ENCODE peak calls at places on chromosomes 11 and 22, in seven cellular contexts. G, W, D, E, A, X and S are unnamed samples. For H3K27me3, the result is how much of the 10 kb centered on the place peaks cover.

GRCh38 chr11:10561043-10561818 is 7.2 kb downstream of the LYVE1 start:
- DNase-seq in D (no peak), A (no peak), E (no peak), X (no peak), G (no peak), W (no peak), S (no peak)

GRCh38 chr22:29073618-29074275 is 912 bp downstream of the KREMEN1 start:
- DNase-seq in A (peak), D (no peak), X (peak), G (peak), W (no peak), E (no peak), S (peak)

GRCh38 chr11:12019337-12019736 is 10.9 kb upstream of the DKK3 start:
- DNase-seq in G (no peak), W (no peak), E (no peak), D (no peak), A (peak), X (no peak), S (no peak)

GRCh38 chr11:95108671-95109551 is 19.3 kb downstream of the ENDOD1 start:
- DNase-seq in X (no peak), E (no peak), D (no peak), W (no peak), A (peak), G (no peak), S (no peak)

GRCh38 chr22:48953103-48953720 is 874.5 kb downstream of the BRD1 start:
- DNase-seq in D (no peak), X (no peak), G (no peak), W (no peak), A (no peak), E (no peak), S (no peak)

GRCh38 chr11:8065031-8065430 is 16.0 kb upstream of the TUB start:
- DNase-seq in E (no peak), D (no peak), A (no peak), W (no peak), X (no peak), G (no peak), S (no peak)

GRCh38 chr22:43928418-43929307 is 5.1 kb downstream of the PNPLA3 start:
- DNase-seq in W (no peak), E (no peak), G (no peak), A (no peak), D (no peak), X (no peak), S (no peak)

GRCh38 chr22:35977136-35977535 is 51.5 kb downstream of the RBFOX2 start:
- DNase-seq in D (no peak), A (no peak), E (no peak), X (no peak), G (no peak), W (peak), S (no peak)

GRCh38 chr22:39364646-39365405 is 15.0 kb downstream of the SYNGR1 start:
- DNase-seq in G (no peak), A (no peak), E (no peak), W (no peak), D (no peak), X (no peak), S (no peak)

GRCh38 chr11:73760066-73760679 is 701 bp downstream of the RAB6A start:
- DNase-seq in A (peak), X (peak), G (peak), W (no peak), D (no peak), E (peak), S (peak)

GRCh38 chr11:120344302-120345004 is 8.2 kb downstream of the ARHGEF12 start:
- DNase-seq in W (no peak), E (no peak), G (no peak), X (no peak), D (peak), A (peak), S (no peak)

GRCh38 chr22:17154971-17155370 is 4.1 kb downstream of the HDHD5 start:
- DNase-seq in D (no peak), E (no peak), A (no peak), X (no peak), G (no peak), W (no peak), S (no peak)

GRCh38 chr11:15650105-15650938 is 535.6 kb downstream of the INSC start:
- DNase-seq in A (peak), G (peak), W (peak), D (peak), X (peak), E (peak), S (peak)

GRCh38 chr11:3158131-3158591 is 6.9 kb downstream of the OSBPL5 start:
- DNase-seq in G (no peak), D (no peak), W (no peak), X (no peak), E (no peak), A (no peak), S (peak)

GRCh38 chr11:2651826-2652237 is 48.0 kb downstream of the KCNQ1OT1 start:
- DNase-seq in E (no peak), G (no peak), X (peak), W (no peak), A (no peak), D (no peak), S (peak)

GRCh38 chr11:86089659-86090058 is 20.8 kb upstream of the PICALM start:
- DNase-seq in D (no peak), G (no peak), X (no peak), A (peak), W (no peak), E (no peak), S (no peak)

GRCh38 chr22:25023879-25024278 is 71.4 kb downstream of the KIAA1671 start:
- DNase-seq in X (no peak), W (no peak), E (no peak), A (no peak), G (no peak), D (no peak), S (no peak)

GRCh38 chr11:111378773-111379499 is at the start of gene POU2AF1:
- DNase-seq in W (no peak), G (peak), X (no peak), D (peak), E (no peak), A (peak), S (peak)

GRCh38 chr11:121112498-121113455 is 11.7 kb downstream of the TECTA start:
- DNase-seq in X (peak), D (peak), W (peak), E (peak), G (peak), A (peak), S (peak)

GRCh38 chr22:19709063-19709769 is 5.1 kb upstream of the SEPTIN5 start:
- DNase-seq in E (no peak), D (no peak), G (peak), A (no peak), X (no peak), W (no peak), S (peak)

GRCh38 chr11:77141034-77141433 is 13.0 kb downstream of the MYO7A start:
- DNase-seq in E (no peak), X (no peak), W (peak), A (peak), D (no peak), G (no peak), S (no peak)

GRCh38 chr11:61077936-61078335 is 24.4 kb upstream of the CD5 start:
- DNase-seq in W (no peak), X (no peak), G (no peak), D (no peak), E (no peak), A (no peak), S (no peak)

GRCh38 chr22:19948057-19948760 is 6.6 kb upstream of the TXNRD2 start:
- DNase-seq in D (no peak), W (no peak), X (no peak), G (no peak), A (no peak), E (no peak), S (no peak)

GRCh38 chr11:118921121-118921928 is 4.4 kb downstream of the BCL9L start:
- DNase-seq in E (no peak), D (no peak), X (no peak), G (peak), W (no peak), A (peak), S (peak)

GRCh38 chr11:96214745-96215093 is 128.3 kb downstream of the MAML2 start:
- DNase-seq in A (no peak), X (no peak), G (no peak), W (no peak), E (no peak), D (no peak), S (no peak)

GRCh38 chr11:77084581-77085191 is 17.9 kb downstream of the CAPN5 start:
- DNase-seq in A (no peak), W (no peak), X (peak), G (no peak), D (no peak), E (no peak), S (no peak)

GRCh38 chr11:118153976-118154375 is 1.4 kb upstream of the SCN4B start:
- DNase-seq in X (no peak), E (no peak), W (no peak), D (no peak), A (no peak), G (no peak), S (no peak)

GRCh38 chr11:66119348-66120133 is 49.5 kb downstream of the PACS1 start:
- DNase-seq in W (no peak), A (peak), X (no peak), G (no peak), D (no peak), E (no peak), S (no peak)

GRCh38 chr11:66116576-66117361 is 46.7 kb downstream of the PACS1 start:
- DNase-seq in W (no peak), G (no peak), E (no peak), D (no peak), A (no peak), X (no peak), S (no peak)

GRCh38 chr11:66121453-66121852 is 51.4 kb downstream of the PACS1 start:
- DNase-seq in G (no peak), D (no peak), A (no peak), W (no peak), E (no peak), X (no peak), S (no peak)

GRCh38 chr11:66115638-66116410 is 45.8 kb downstream of the PACS1 start:
- DNase-seq in G (no peak), A (peak), W (no peak), E (no peak), D (no peak), X (no peak), S (no peak)

GRCh38 chr11:66118847-66119246 is 48.8 kb downstream of the PACS1 start:
- DNase-seq in A (peak), X (no peak), W (no peak), D (no peak), G (no peak), E (no peak), S (no peak)
- H3K27ac ChIP-seq in A (peak), X (no peak), W (peak), D (peak), G (peak), E (no peak), S (peak)

DNA sequence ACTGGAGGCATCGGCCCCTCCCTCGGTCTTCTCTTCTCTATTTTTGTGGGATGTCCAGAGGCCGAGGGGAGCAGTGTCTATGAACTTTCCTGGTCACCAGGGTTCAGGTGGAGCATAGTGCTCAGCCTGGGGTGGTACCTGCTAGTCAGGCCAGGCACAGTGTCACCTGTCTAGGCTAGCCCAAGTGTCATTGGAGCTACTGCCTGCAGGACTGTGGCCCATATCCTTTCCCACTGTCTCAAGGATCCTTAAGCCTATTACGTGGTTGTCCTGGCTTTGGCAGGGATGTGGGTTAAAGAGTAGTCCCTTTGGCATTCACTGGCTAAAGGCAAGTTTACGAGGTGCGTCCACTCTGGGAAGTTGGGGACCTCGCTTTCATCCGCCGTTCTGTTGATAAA is 9.3 kb downstream of the RBM14 start:
- DNase-seq in G (no peak), A (no peak), W (no peak), D (no peak), X (no peak), E (no peak), S (no peak)
- TF ChIP-seq CTCF in G (no peak), A (no peak), W (no peak), D (no peak), X (no peak), E (no peak), S (no peak)

GRCh38 chr11:19347911-19348310 is 107.2 kb upstream of the E2F8 start:
- DNase-seq in G (no peak), E (no peak), W (no peak), A (peak), X (no peak), D (no peak), S (no peak)

GRCh38 chr11:19345519-19345847 is 104.7 kb upstream of the E2F8 start:
- DNase-seq in W (no peak), X (no peak), G (no peak), D (no peak), E (no peak), A (peak), S (no peak)

GRCh38 chr11:19342036-19342435 is 101.3 kb upstream of the E2F8 start:
- DNase-seq in X (no peak), A (no peak), D (no peak), E (no peak), G (no peak), W (no peak), S (no peak)

GRCh38 chr11:19345848-19346681 is 105.3 kb upstream of the E2F8 start:
- DNase-seq in G (no peak), X (no peak), A (peak), E (no peak), D (no peak), W (no peak), S (peak)

GRCh38 chr11:19344661-19345518 is 104.1 kb upstream of the E2F8 start:
- DNase-seq in D (no peak), G (no peak), W (no peak), A (peak), X (peak), E (no peak), S (peak)
- H3K27me3 ChIP-seq in D (half or more), G (under half), W (half or more), A (half or more), X (under half), E (under half), S (half or more)

DNA sequence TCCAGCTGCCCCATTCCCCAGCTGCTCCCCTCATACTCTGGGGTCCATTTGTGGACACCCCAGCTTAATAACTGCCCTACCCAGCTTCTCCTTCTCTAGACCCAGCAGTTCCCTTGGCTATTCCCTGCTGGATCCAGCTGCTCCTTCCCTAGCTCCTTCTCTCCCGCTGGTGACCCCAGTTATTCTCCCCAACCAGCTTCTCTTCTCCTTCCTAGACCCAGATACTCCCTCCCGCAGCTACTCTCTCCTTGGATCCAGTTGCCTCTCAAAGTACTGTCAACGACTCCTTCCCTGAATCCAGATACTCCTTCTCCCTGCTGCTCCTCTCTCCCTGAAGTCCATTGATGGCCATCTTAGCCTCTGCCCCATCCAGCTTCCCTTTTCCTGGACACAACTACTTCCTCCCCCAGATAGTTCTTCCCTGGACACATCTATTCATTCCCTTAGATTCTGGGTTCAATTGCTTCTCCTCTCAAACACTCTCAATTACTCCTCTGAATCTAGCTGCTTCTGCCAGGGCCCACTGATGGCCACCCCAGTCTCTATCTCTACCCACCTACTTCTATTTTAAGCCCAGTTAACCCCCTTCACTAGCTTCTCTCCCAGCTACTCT is 11.6 kb downstream of the SELENOM start:
- DNase-seq in W (no peak), X (no peak), D (no peak), A (no peak), E (no peak), G (no peak), S (no peak)
- H3K27ac ChIP-seq in W (no peak), X (no peak), D (no peak), A (no peak), E (peak), G (peak), S (peak)